ENCODE peak calls at places on chromosomes 11 and 22, in seven cellular contexts. W, L, U, Z, G, H and N are unnamed samples.

GRCh38 chr11:103929168-103929903 is 107.1 kb upstream of the DDI1 start:
- DNase-seq in L (no peak), U (no peak), W (no peak), H (no peak), Z (no peak), G (no peak), N (no peak)

GRCh38 chr11:50423208-50423607 is 390.5 kb downstream of the OR4C45 start:
- DNase-seq in U (no peak), G (no peak), Z (no peak), W (no peak), H (no peak), L (no peak), N (no peak)

GRCh38 chr22:39220450-39220849 is 24.3 kb downstream of the PDGFB start:
- DNase-seq in Z (no peak), W (no peak), H (no peak), U (no peak), L (no peak), G (no peak), N (no peak)

GRCh38 chr22:24772493-24773220 is 1.9 kb downstream of the PIWIL3 start:
- DNase-seq in G (no peak), U (no peak), L (no peak), Z (peak; percentile 61), H (no peak), W (no peak), N (no peak)

GRCh38 chr22:30712094-30712493 is 17.4 kb downstream of the OSBP2 start:
- DNase-seq in H (no peak), L (no peak), W (no peak), G (no peak), U (no peak), Z (no peak), N (no peak)

GRCh38 chr11:128519353-128519752 is 68.0 kb downstream of the ETS1 start:
- DNase-seq in Z (no peak), H (no peak), L (no peak), U (no peak), W (no peak), G (no peak), N (no peak)

GRCh38 chr22:25777870-25778269 is 35.9 kb downstream of the MYO18B start:
- DNase-seq in Z (peak; percentile 44), U (no peak), L (peak; percentile 17), W (no peak), G (no peak), H (no peak), N (no peak)

GRCh38 chr22:44719586-44720368 is 17.8 kb downstream of the PRR5 start:
- DNase-seq in U (no peak), Z (no peak), G (no peak), L (no peak), H (no peak), W (no peak), N (no peak)

GRCh38 chr11:27938011-27938410 is 169.9 kb downstream of the KIF18A start:
- DNase-seq in G (no peak), W (no peak), U (no peak), L (no peak), H (no peak), Z (no peak), N (no peak)

GRCh38 chr11:16341853-16342252 is 14.5 kb downstream of the SOX6 start:
- DNase-seq in Z (no peak), G (no peak), W (no peak), U (no peak), L (no peak), H (no peak), N (no peak)
- H3K4me1 ChIP-seq in Z (no peaks in the 10 kb centered on the region), G (no peaks in the 10 kb centered on the region), W (no peaks in the 10 kb centered on the region), U (no peaks in the 10 kb centered on the region), L (no peaks in the 10 kb centered on the region), H (no peaks in the 10 kb centered on the region), N (no peaks in the 10 kb centered on the region)

DNA sequence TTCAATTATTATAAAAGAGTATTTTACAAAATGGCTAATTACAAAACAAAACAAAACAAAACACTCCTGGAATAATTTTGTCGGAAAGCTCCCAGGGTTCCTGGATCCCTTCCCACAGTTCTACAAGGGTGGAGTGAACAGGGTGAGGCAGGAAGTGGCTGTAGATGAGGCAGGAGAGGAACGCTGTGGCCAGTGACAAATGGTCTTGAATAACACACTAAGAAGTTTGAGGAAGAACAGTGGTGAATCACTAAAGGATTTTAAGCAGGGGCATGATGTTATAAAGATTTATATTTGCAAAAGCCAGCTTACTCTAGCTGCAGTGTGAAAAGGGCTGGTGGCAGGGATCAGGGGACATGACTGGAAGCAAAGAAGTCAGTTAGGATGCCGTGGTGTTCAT is 33.8 kb upstream of the APOA1 start:
- DNase-seq in L (no peak), U (no peak), Z (no peak), G (peak; percentile 40), H (no peak), W (no peak), N (no peak)
- H3K27ac ChIP-seq in L (no peak overlapping the region), U (no peak overlapping the region), Z (no peak overlapping the region), G (peak overlapping the region; percentile 68), H (no peak overlapping the region), W (no peak overlapping the region), N (peak overlapping the region; percentile 17)

GRCh38 chr11:73331138-73331916 is 23.3 kb downstream of the ARHGEF17 start:
- DNase-seq in H (no peak), Z (no peak), L (no peak), U (no peak), W (no peak), G (no peak), N (no peak)
- H3K4me1 ChIP-seq in H (peaks cover 98% of the 10 kb centered on the region), Z (peaks cover 60% of the 10 kb centered on the region), L (peaks cover 91% of the 10 kb centered on the region), U (no peaks in the 10 kb centered on the region), W (no peaks in the 10 kb centered on the region), G (peaks cover 76% of the 10 kb centered on the region), N (peaks cover 36% of the 10 kb centered on the region)

GRCh38 chr11:111045408-111045806 is 200.1 kb upstream of the POU2AF2 start:
- DNase-seq in W (no peak), Z (no peak), U (no peak), H (no peak), G (no peak), L (no peak), N (no peak)

GRCh38 chr11:111044751-111045407 is 200.6 kb upstream of the POU2AF2 start:
- DNase-seq in W (no peak), U (no peak), H (no peak), G (no peak), Z (no peak), L (no peak), N (no peak)

GRCh38 chr11:111047376-111047775 is 198.1 kb upstream of the POU2AF2 start:
- DNase-seq in L (no peak), U (no peak), H (no peak), G (no peak), Z (no peak), W (no peak), N (no peak)

GRCh38 chr11:111045874-111046273 is 199.7 kb upstream of the POU2AF2 start:
- DNase-seq in U (no peak), L (no peak), W (no peak), H (no peak), G (no peak), Z (no peak), N (no peak)

GRCh38 chr11:111046291-111046690 is 199.2 kb upstream of the POU2AF2 start:
- DNase-seq in W (no peak), L (no peak), G (no peak), H (no peak), U (no peak), Z (no peak), N (no peak)
- H3K27ac ChIP-seq in W (no peak overlapping the region), L (no peak overlapping the region), G (no peak overlapping the region), H (no peak overlapping the region), U (no peak overlapping the region), Z (no peak overlapping the region), N (no peak overlapping the region)

GRCh38 chr22:17918840-17919239 is 105.5 kb downstream of the MICAL3 start:
- DNase-seq in W (no peak), G (no peak), L (no peak), H (no peak), Z (no peak), U (no peak), N (no peak)

GRCh38 chr22:17919276-17920144 is 104.9 kb downstream of the MICAL3 start:
- DNase-seq in W (no peak), U (no peak), H (no peak), G (peak; percentile 58), Z (no peak), L (no peak), N (no peak)

GRCh38 chr22:17920992-17921650 is 103.2 kb downstream of the MICAL3 start:
- DNase-seq in U (no peak), Z (no peak), H (no peak), G (no peak), L (no peak), W (no peak), N (no peak)

GRCh38 chr22:17921871-17922821 is 102.2 kb downstream of the MICAL3 start:
- DNase-seq in G (peak; percentile 59), Z (no peak), L (no peak), U (no peak), H (no peak), W (no peak), N (no peak)

DNA sequence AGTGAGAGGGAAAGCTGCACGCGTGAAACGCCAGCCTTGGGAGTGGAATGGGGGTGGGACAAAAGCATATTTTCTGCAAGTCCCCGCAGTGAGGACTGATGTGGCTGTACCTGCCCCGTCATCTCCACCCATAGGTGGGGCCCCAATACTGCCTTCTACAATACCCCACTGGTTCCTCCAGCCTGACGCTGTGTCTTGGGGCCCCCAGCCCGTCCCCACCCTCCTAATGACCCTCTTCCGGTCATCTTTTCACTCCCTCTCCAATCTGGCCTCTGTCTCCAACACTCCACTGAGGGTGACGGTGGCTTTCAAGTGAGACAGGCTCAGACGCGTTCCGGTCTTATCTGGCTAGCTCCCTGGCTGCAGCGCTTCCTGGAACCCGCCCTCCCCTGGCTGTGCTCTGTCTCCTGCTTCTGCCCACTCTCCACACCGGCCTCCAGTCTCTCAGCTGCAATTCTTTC is 104.2 kb downstream of the MICAL3 start:
- DNase-seq in Z (no peak), W (no peak), G (peak; percentile 84), L (no peak), U (no peak), H (no peak), N (no peak)
- H3K4me1 ChIP-seq in Z (peaks cover 71% of the 10 kb centered on the region), W (peaks cover 9% of the 10 kb centered on the region), G (peaks cover 46% of the 10 kb centered on the region), L (peaks cover 57% of the 10 kb centered on the region), U (peaks cover 6% of the 10 kb centered on the region), H (peaks cover 78% of the 10 kb centered on the region), N (peaks cover 41% of the 10 kb centered on the region)

DNA sequence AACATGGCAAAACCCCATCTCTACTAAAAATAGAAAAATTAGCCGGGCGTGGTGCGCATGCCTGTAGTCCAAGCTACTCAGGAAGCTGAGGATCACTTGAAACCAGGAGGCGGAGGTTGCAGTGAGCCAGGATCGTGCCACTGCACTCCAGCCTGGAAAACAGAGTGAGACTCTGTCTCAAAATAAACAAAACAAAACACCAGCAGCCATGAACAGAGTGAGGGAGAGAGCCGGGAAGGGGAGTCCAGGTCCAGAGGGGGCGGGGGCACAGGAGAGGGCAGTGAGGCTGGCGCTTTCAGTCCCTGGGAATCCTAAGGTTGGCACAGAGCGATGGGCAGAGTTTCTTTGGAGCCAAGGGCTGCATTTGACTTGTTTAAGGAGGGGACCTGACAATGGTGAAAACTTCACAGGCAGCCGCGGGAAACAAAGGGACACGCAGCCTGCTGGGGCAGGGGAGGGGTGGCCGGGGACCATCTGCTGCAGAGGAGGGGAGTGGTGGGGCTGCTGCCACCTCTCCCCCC is 2.5 kb downstream of the MFNG start:
- DNase-seq in U (no peak), Z (no peak), L (no peak), H (no peak), W (no peak), G (no peak), N (no peak)
- H3K27ac ChIP-seq in U (peak overlapping the region; percentile 76), Z (no peak overlapping the region), L (peak overlapping the region; percentile 87), H (peak overlapping the region; percentile 27), W (peak overlapping the region; percentile 86), G (peak overlapping the region; percentile 85), N (peak overlapping the region; percentile 64)